ENCODE peak calls at places on chromosomes 5 and 9, in nine cellular contexts. One of them, this sample, is unnamed.

GRCh38 chr9:85223506-85224108 is 518.1 kb downstream of the AGTPBP1 start:
- DNase-seq in AG20443: peak; percentile 58
- DNase-seq in NAMALWA: no peak
- DNase-seq in stimulated activated CD4-positive, alpha-beta T cell treated with anti-CD3 and anti-CD28 coated beads, TNF-alpha, amount 100 ng/mL, for 1 hour: no peak
- DNase-seq in astrocyte of the spinal cord: peak; percentile 27
- DNase-seq in hepatocyte: no peak
- DNase-seq in EL: peak; percentile 40
- DNase-seq in fibroblast of villous mesenchyme: no peak
- DNase-seq in AG08396: no peak
- DNase-seq in this sample: no peak

GRCh38 chr9:98236881-98237487 is 18.5 kb downstream of the TBC1D2 start:
- DNase-seq in AG20443: no peak
- DNase-seq in NAMALWA: no peak
- DNase-seq in stimulated activated CD4-positive, alpha-beta T cell treated with anti-CD3 and anti-CD28 coated beads, TNF-alpha, amount 100 ng/mL, for 1 hour: no peak
- DNase-seq in astrocyte of the spinal cord: no peak
- DNase-seq in hepatocyte: peak; percentile 5
- DNase-seq in EL: no peak
- DNase-seq in fibroblast of villous mesenchyme: no peak
- DNase-seq in AG08396: no peak
- DNase-seq in this sample: no peak

GRCh38 chr5:34655354-34655991 is 655 bp upstream of the RAI14 start:
- DNase-seq in AG20443: peak; percentile 63
- DNase-seq in NAMALWA: no peak
- DNase-seq in stimulated activated CD4-positive, alpha-beta T cell treated with anti-CD3 and anti-CD28 coated beads, TNF-alpha, amount 100 ng/mL, for 1 hour: no peak
- DNase-seq in astrocyte of the spinal cord: peak; percentile 86
- DNase-seq in hepatocyte: peak; percentile 76
- DNase-seq in EL: peak; percentile 77
- DNase-seq in fibroblast of villous mesenchyme: peak; percentile 83
- DNase-seq in AG08396: peak; percentile 62
- DNase-seq in this sample: no peak

GRCh38 chr5:169797577-169797976 is 160.5 kb downstream of the DOCK2 start:
- DNase-seq in AG20443: no peak
- DNase-seq in NAMALWA: no peak
- DNase-seq in stimulated activated CD4-positive, alpha-beta T cell treated with anti-CD3 and anti-CD28 coated beads, TNF-alpha, amount 100 ng/mL, for 1 hour: no peak
- DNase-seq in astrocyte of the spinal cord: no peak
- DNase-seq in hepatocyte: no peak
- DNase-seq in EL: no peak
- DNase-seq in fibroblast of villous mesenchyme: no peak
- DNase-seq in AG08396: no peak
- DNase-seq in this sample: no peak

GRCh38 chr5:59299006-59299405 is 594.5 kb downstream of the PDE4D start:
- DNase-seq in AG20443: no peak
- DNase-seq in NAMALWA: no peak
- DNase-seq in stimulated activated CD4-positive, alpha-beta T cell treated with anti-CD3 and anti-CD28 coated beads, TNF-alpha, amount 100 ng/mL, for 1 hour: no peak
- DNase-seq in astrocyte of the spinal cord: no peak
- DNase-seq in hepatocyte: no peak
- DNase-seq in EL: no peak
- DNase-seq in fibroblast of villous mesenchyme: no peak
- DNase-seq in AG08396: no peak
- DNase-seq in this sample: no peak

GRCh38 chr5:164207646-164208045 is 702.2 kb downstream of the MAT2B start:
- DNase-seq in AG20443: no peak
- DNase-seq in NAMALWA: no peak
- DNase-seq in stimulated activated CD4-positive, alpha-beta T cell treated with anti-CD3 and anti-CD28 coated beads, TNF-alpha, amount 100 ng/mL, for 1 hour: no peak
- DNase-seq in astrocyte of the spinal cord: no peak
- DNase-seq in hepatocyte: no peak
- DNase-seq in EL: no peak
- DNase-seq in fibroblast of villous mesenchyme: no peak
- DNase-seq in AG08396: no peak
- DNase-seq in this sample: no peak

GRCh38 chr5:92180406-92180805 is 797.3 kb upstream of the ARRDC3 start:
- DNase-seq in AG20443: no peak
- DNase-seq in NAMALWA: no peak
- DNase-seq in stimulated activated CD4-positive, alpha-beta T cell treated with anti-CD3 and anti-CD28 coated beads, TNF-alpha, amount 100 ng/mL, for 1 hour: no peak
- DNase-seq in astrocyte of the spinal cord: no peak
- DNase-seq in hepatocyte: no peak
- DNase-seq in EL: no peak
- DNase-seq in fibroblast of villous mesenchyme: no peak
- DNase-seq in AG08396: no peak
- DNase-seq in this sample: no peak

GRCh38 chr5:115439639-115440038 is 104.9 kb downstream of the FEM1C start:
- DNase-seq in AG20443: no peak
- DNase-seq in NAMALWA: no peak
- DNase-seq in stimulated activated CD4-positive, alpha-beta T cell treated with anti-CD3 and anti-CD28 coated beads, TNF-alpha, amount 100 ng/mL, for 1 hour: no peak
- DNase-seq in astrocyte of the spinal cord: no peak
- DNase-seq in hepatocyte: no peak
- DNase-seq in EL: no peak
- DNase-seq in fibroblast of villous mesenchyme: no peak
- DNase-seq in AG08396: no peak
- DNase-seq in this sample: no peak

GRCh38 chr9:115360122-115360521 is 242.2 kb upstream of the TNC start:
- DNase-seq in AG20443: no peak
- DNase-seq in NAMALWA: no peak
- DNase-seq in stimulated activated CD4-positive, alpha-beta T cell treated with anti-CD3 and anti-CD28 coated beads, TNF-alpha, amount 100 ng/mL, for 1 hour: no peak
- DNase-seq in astrocyte of the spinal cord: no peak
- DNase-seq in hepatocyte: no peak
- DNase-seq in EL: no peak
- DNase-seq in fibroblast of villous mesenchyme: no peak
- DNase-seq in AG08396: no peak
- DNase-seq in this sample: no peak

GRCh38 chr9:114501786-114502682 is 3.2 kb downstream of the WHRN start:
- DNase-seq in AG20443: peak; percentile 39
- DNase-seq in NAMALWA: no peak
- DNase-seq in stimulated activated CD4-positive, alpha-beta T cell treated with anti-CD3 and anti-CD28 coated beads, TNF-alpha, amount 100 ng/mL, for 1 hour: no peak
- DNase-seq in astrocyte of the spinal cord: peak; percentile 63
- DNase-seq in hepatocyte: peak; percentile 66
- DNase-seq in EL: peak; percentile 53
- DNase-seq in fibroblast of villous mesenchyme: peak; percentile 55
- DNase-seq in AG08396: peak; percentile 70
- DNase-seq in this sample: no peak

GRCh38 chr9:123394291-123395235 is 38.6 kb downstream of the CRB2 start:
- DNase-seq in AG20443: no peak
- DNase-seq in NAMALWA: no peak
- DNase-seq in stimulated activated CD4-positive, alpha-beta T cell treated with anti-CD3 and anti-CD28 coated beads, TNF-alpha, amount 100 ng/mL, for 1 hour: no peak
- DNase-seq in astrocyte of the spinal cord: no peak
- DNase-seq in hepatocyte: no peak
- DNase-seq in EL: no peak
- DNase-seq in fibroblast of villous mesenchyme: no peak
- DNase-seq in AG08396: no peak
- DNase-seq in this sample: no peak

GRCh38 chr5:143226872-143227271 is 176.6 kb downstream of the NR3C1 start:
- DNase-seq in AG20443: no peak
- DNase-seq in NAMALWA: no peak
- DNase-seq in stimulated activated CD4-positive, alpha-beta T cell treated with anti-CD3 and anti-CD28 coated beads, TNF-alpha, amount 100 ng/mL, for 1 hour: no peak
- DNase-seq in astrocyte of the spinal cord: no peak
- DNase-seq in hepatocyte: no peak
- DNase-seq in EL: no peak
- DNase-seq in fibroblast of villous mesenchyme: no peak
- DNase-seq in AG08396: no peak
- DNase-seq in this sample: no peak

GRCh38 chr9:104725014-104725413 is 22.5 kb upstream of the NIPSNAP3A start:
- DNase-seq in AG20443: no peak
- DNase-seq in NAMALWA: no peak
- DNase-seq in stimulated activated CD4-positive, alpha-beta T cell treated with anti-CD3 and anti-CD28 coated beads, TNF-alpha, amount 100 ng/mL, for 1 hour: no peak
- DNase-seq in astrocyte of the spinal cord: no peak
- DNase-seq in hepatocyte: no peak
- DNase-seq in EL: no peak
- DNase-seq in fibroblast of villous mesenchyme: no peak
- DNase-seq in AG08396: no peak
- DNase-seq in this sample: no peak